ENCODE peak calls at places on chromosomes 5 and 9, in ten cellular contexts. D is adrenal gland; G is cardiac fibroblast; F is GM06990; S is BJ; Z is breast epithelium; I is Panc1; O is neural crest cell; V is mesothelial cell of epicardium; W is CD4-positive, alpha-beta T cell. E is an unnamed sample.
A peak's percentile ranks its signal among the peaks of the same experiment; 100 is the strongest.

GRCh38 chr5:151615431-151615830 is 24.3 kb upstream of the FAT2 start:
- DNase-seq in D (no peak), G (no peak), F (no peak), S (no peak), Z (no peak), I (no peak), O (no peak), V (no peak), W (no peak), E (no peak)

GRCh38 chr5:122120957-122121356 is 8.4 kb upstream of the ZNF474 start:
- DNase-seq in D (no peak), G (peak; percentile 75), F (no peak), S (no peak), Z (no peak), I (no peak), O (no peak), V (no peak), W (no peak), E (no peak)

GRCh38 chr5:163569284-163569683 is 63.9 kb downstream of the MAT2B start:
- DNase-seq in D (no peak), G (peak; percentile 51), F (no peak), S (no peak), Z (no peak), I (no peak), O (no peak), V (no peak), W (no peak), E (no peak)

GRCh38 chr5:179319123-179319522 is 26.1 kb downstream of the ADAMTS2 start:
- DNase-seq in D (no peak), G (no peak), F (no peak), S (no peak), Z (no peak), I (no peak), O (no peak), V (peak; percentile 2), W (no peak), E (no peak)

GRCh38 chr9:68804911-68805889 is 100.2 kb downstream of the PIP5K1B start:
- DNase-seq in D (no peak), G (no peak), F (no peak), S (no peak), Z (no peak), I (no peak), O (no peak), V (no peak), W (no peak), E (no peak)

GRCh38 chr5:115329475-115329874 is 33.0 kb upstream of the CCDC112 start:
- DNase-seq in D (no peak), G (no peak), F (no peak), S (no peak), Z (no peak), I (no peak), O (no peak), V (no peak), W (no peak), E (no peak)

GRCh38 chr5:173984218-173984617 is 4.8 kb upstream of the C5orf47 start:
- DNase-seq in D (no peak), G (peak; percentile 52), F (no peak), S (no peak), Z (no peak), I (no peak), O (no peak), V (no peak), W (no peak), E (no peak)

GRCh38 chr9:21685502-21685901 is 116.9 kb upstream of the MTAP start:
- DNase-seq in D (no peak), G (peak; percentile 25), F (no peak), S (no peak), Z (no peak), I (no peak), O (no peak), V (no peak), W (no peak), E (no peak)

GRCh38 chr5:100797863-100798262 is 105.2 kb downstream of the ST8SIA4 start:
- DNase-seq in D (no peak), G (peak; percentile 80), F (no peak), S (no peak), Z (no peak), I (no peak), O (no peak), V (no peak), W (no peak), E (no peak)

GRCh38 chr5:34600118-34600493 is 56.0 kb upstream of the RAI14 start:
- DNase-seq in D (no peak), G (no peak), F (no peak), S (no peak), Z (no peak), I (no peak), O (no peak), V (no peak), W (no peak), E (no peak)

GRCh38 chr5:135013947-135014570 is 20.0 kb downstream of the PITX1 start:
- DNase-seq in D (no peak), G (no peak), F (no peak), S (no peak), Z (peak; percentile 72), I (no peak), O (no peak), V (no peak), W (no peak), E (no peak)

GRCh38 chr5:34563951-34564705 is 92.0 kb upstream of the RAI14 start:
- DNase-seq in D (peak; percentile 64), G (peak; percentile 92), F (no peak), S (no peak), Z (no peak), I (no peak), O (no peak), V (no peak), W (no peak), E (no peak)

GRCh38 chr5:149265559-149265958 is 6.1 kb upstream of the AFAP1L1 start:
- DNase-seq in D (no peak), G (peak; percentile 81), F (no peak), S (no peak), Z (no peak), I (no peak), O (no peak), V (no peak), W (no peak), E (no peak)

GRCh38 chr5:95668728-95669127 is 14.1 kb downstream of the SPATA9 start:
- DNase-seq in D (no peak), G (peak; percentile 46), F (no peak), S (no peak), Z (no peak), I (no peak), O (no peak), V (no peak), W (no peak), E (no peak)

DNA sequence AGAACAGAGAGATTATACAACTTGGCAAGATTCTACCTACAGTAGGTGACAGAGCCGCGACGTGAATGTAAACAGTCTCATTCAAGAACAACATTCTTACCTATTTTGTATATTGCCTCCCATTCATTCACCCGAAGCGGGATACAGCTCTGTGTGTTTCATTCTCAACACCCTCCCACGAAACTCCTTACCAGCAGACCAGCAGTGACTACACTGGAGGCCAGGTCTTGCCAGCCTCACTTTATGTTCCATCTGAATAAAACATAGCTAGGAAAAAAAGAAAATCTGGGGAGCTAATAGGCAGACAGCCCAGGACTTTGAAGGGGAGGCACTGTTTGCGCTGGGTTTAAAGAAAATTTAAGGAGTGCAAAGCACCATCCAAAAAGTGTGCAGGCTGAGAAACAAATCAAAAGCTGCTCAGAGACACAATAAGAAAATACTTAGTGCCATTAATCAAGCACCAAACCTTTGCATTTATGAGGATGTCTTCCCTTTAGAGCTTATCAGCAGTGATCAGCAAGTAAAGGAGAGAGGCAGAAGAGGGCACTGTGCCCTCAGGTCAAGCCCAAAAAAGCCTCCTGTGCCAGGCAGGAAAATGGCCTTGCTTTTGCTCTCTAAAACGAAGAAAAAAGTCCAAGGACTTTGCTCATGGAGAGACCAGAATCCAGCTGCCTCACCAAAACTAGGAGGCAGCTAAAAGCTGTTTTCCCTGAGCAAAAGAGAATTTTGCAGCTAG is 295.2 kb downstream of the BNC2 start:
- DNase-seq in D (peak; percentile 35), G (peak; percentile 34), F (no peak), S (no peak), Z (no peak), I (no peak), O (no peak), V (no peak), W (no peak), E (no peak)
- TF ChIP-seq CTCF in D (peak; percentile 27), G (no peak), F (peak; percentile 28), S (no peak), Z (no peak), I (no peak), O (no peak), V (no peak), W (no peak), E (no peak)

GRCh38 chr5:38734353-38734752 is 111.5 kb upstream of the OSMR start:
- DNase-seq in D (no peak), G (no peak), F (no peak), S (no peak), Z (no peak), I (no peak), O (no peak), V (no peak), W (no peak), E (no peak)
- TF ChIP-seq CTCF in D (no peak), G (no peak), F (no peak), S (no peak), Z (no peak), I (peak; percentile 13), O (peak; percentile 16), V (no peak), W (no peak), E (peak; percentile 16)

GRCh38 chr9:135020481-135021392 is 66.7 kb upstream of the OLFM1 start:
- DNase-seq in D (no peak), G (no peak), F (no peak), S (no peak), Z (no peak), I (no peak), O (no peak), V (no peak), W (no peak), E (no peak)
- TF ChIP-seq CTCF in D (no peak), G (no peak), F (no peak), S (no peak), Z (no peak), I (no peak), O (no peak), V (no peak), W (no peak), E (no peak)

GRCh38 chr5:62779010-62779422 is 200.4 kb downstream of the LRRC70 start:
- DNase-seq in D (peak; percentile 30), G (peak; percentile 72), F (no peak), S (no peak), Z (no peak), I (peak; percentile 32), O (peak; percentile 3), V (no peak), W (no peak), E (no peak)

GRCh38 chr5:62778327-62779009 is 199.8 kb downstream of the LRRC70 start:
- DNase-seq in D (no peak), G (no peak), F (no peak), S (no peak), Z (no peak), I (no peak), O (no peak), V (no peak), W (no peak), E (no peak)

GRCh38 chr5:62780230-62780629 is 201.6 kb downstream of the LRRC70 start:
- DNase-seq in D (no peak), G (no peak), F (no peak), S (no peak), Z (no peak), I (no peak), O (no peak), V (no peak), W (no peak), E (no peak)

GRCh38 chr5:62783374-62784057 is 204.9 kb downstream of the LRRC70 start:
- DNase-seq in D (no peak), G (no peak), F (no peak), S (no peak), Z (no peak), I (no peak), O (no peak), V (no peak), W (no peak), E (no peak)

GRCh38 chr5:62780888-62781287 is 202.3 kb downstream of the LRRC70 start:
- DNase-seq in D (no peak), G (no peak), F (no peak), S (no peak), Z (no peak), I (no peak), O (no peak), V (no peak), W (no peak), E (no peak)
- TF ChIP-seq CTCF in D (no peak), G (no peak), F (no peak), S (no peak), Z (no peak), I (no peak), O (no peak), V (no peak), W (no peak), E (no peak)

E was measured in type B pancreatic cell.